ENCODE peak calls at places on chromosomes 3 and 15, in seven cellular contexts. One of them, this sample, is unnamed.

GRCh38 chr15:59380902-59381610 is 8.4 kb upstream of the MYO1E start:
- DNase-seq in cardiac muscle cell: no peak
- DNase-seq in AG04450: no peak
- DNase-seq in glutamatergic neuron: peak
- DNase-seq in left lung: no peak
- DNase-seq in K562: no peak
- DNase-seq in transverse colon: peak
- DNase-seq in this sample: no peak

GRCh38 chr3:194161181-194162045 is 25.5 kb downstream of the HES1 start:
- DNase-seq in glutamatergic neuron: no peak
- DNase-seq in left lung: no peak
- DNase-seq in transverse colon: no peak
- DNase-seq in cardiac muscle cell: no peak
- DNase-seq in K562: no peak
- DNase-seq in AG04450: no peak
- DNase-seq in this sample: no peak

GRCh38 chr3:58161435-58162398 is 49.1 kb downstream of the DNASE1L3 start:
- DNase-seq in K562: peak
- DNase-seq in AG04450: peak
- DNase-seq in left lung: peak
- DNase-seq in transverse colon: peak
- DNase-seq in cardiac muscle cell: no peak
- DNase-seq in glutamatergic neuron: no peak
- DNase-seq in this sample: no peak

GRCh38 chr15:31434418-31435255 is 108.0 kb downstream of the KLF13 start:
- DNase-seq in transverse colon: peak
- DNase-seq in AG04450: peak
- DNase-seq in K562: peak
- DNase-seq in left lung: peak
- DNase-seq in glutamatergic neuron: no peak
- DNase-seq in cardiac muscle cell: no peak
- DNase-seq in this sample: peak

GRCh38 chr3:177464392-177465225 is 267.3 kb upstream of the TBL1XR1 start:
- DNase-seq in glutamatergic neuron: no peak
- DNase-seq in AG04450: no peak
- DNase-seq in cardiac muscle cell: no peak
- DNase-seq in transverse colon: no peak
- DNase-seq in K562: no peak
- DNase-seq in left lung: no peak
- DNase-seq in this sample: no peak

GRCh38 chr3:71658131-71658530 is 67.1 kb downstream of the EIF4E3 start:
- DNase-seq in cardiac muscle cell: no peak
- DNase-seq in glutamatergic neuron: no peak
- DNase-seq in AG04450: no peak
- DNase-seq in left lung: peak
- DNase-seq in K562: no peak
- DNase-seq in transverse colon: peak
- DNase-seq in this sample: no peak

GRCh38 chr3:155572085-155572484 is 172.8 kb downstream of the PLCH1 start:
- DNase-seq in AG04450: no peak
- DNase-seq in left lung: no peak
- DNase-seq in glutamatergic neuron: no peak
- DNase-seq in transverse colon: no peak
- DNase-seq in K562: no peak
- DNase-seq in cardiac muscle cell: no peak
- DNase-seq in this sample: no peak

GRCh38 chr3:4351872-4352271 is 48.7 kb downstream of the SETMAR start:
- DNase-seq in transverse colon: no peak
- DNase-seq in glutamatergic neuron: no peak
- DNase-seq in K562: no peak
- DNase-seq in left lung: no peak
- DNase-seq in AG04450: no peak
- DNase-seq in cardiac muscle cell: peak
- DNase-seq in this sample: no peak

GRCh38 chr3:143951351-143951971 is 20.2 kb upstream of the DIPK2A start:
- DNase-seq in AG04450: no peak
- DNase-seq in glutamatergic neuron: peak
- DNase-seq in K562: peak
- DNase-seq in transverse colon: no peak
- DNase-seq in cardiac muscle cell: peak
- DNase-seq in left lung: no peak
- DNase-seq in this sample: no peak

GRCh38 chr3:128408693-128409620 is 57.7 kb downstream of the DNAJB8 start:
- DNase-seq in left lung: no peak
- DNase-seq in K562: no peak
- DNase-seq in transverse colon: no peak
- DNase-seq in cardiac muscle cell: no peak
- DNase-seq in glutamatergic neuron: no peak
- DNase-seq in AG04450: no peak
- DNase-seq in this sample: no peak
- TF ChIP-seq CTCF in left lung: no peak
- TF ChIP-seq CTCF in K562: peak
- TF ChIP-seq CTCF in transverse colon: no peak
- TF ChIP-seq CTCF in cardiac muscle cell: no peak
- TF ChIP-seq CTCF in glutamatergic neuron: no peak
- TF ChIP-seq CTCF in AG04450: peak
- TF ChIP-seq CTCF in this sample: no peak

GRCh38 chr3:62368705-62369475 is 4.5 kb downstream of the FEZF2 start:
- DNase-seq in transverse colon: no peak
- DNase-seq in cardiac muscle cell: peak
- DNase-seq in AG04450: no peak
- DNase-seq in glutamatergic neuron: peak
- DNase-seq in K562: no peak
- DNase-seq in left lung: no peak
- DNase-seq in this sample: no peak

GRCh38 chr3:62367735-62368704 is 5.3 kb downstream of the FEZF2 start:
- DNase-seq in transverse colon: no peak
- DNase-seq in cardiac muscle cell: no peak
- DNase-seq in glutamatergic neuron: no peak
- DNase-seq in K562: no peak
- DNase-seq in AG04450: no peak
- DNase-seq in left lung: no peak
- DNase-seq in this sample: no peak

GRCh38 chr3:62365311-62366092 is 7.8 kb downstream of the FEZF2 start:
- DNase-seq in K562: no peak
- DNase-seq in AG04450: no peak
- DNase-seq in left lung: no peak
- DNase-seq in glutamatergic neuron: no peak
- DNase-seq in transverse colon: no peak
- DNase-seq in cardiac muscle cell: no peak
- DNase-seq in this sample: no peak

GRCh38 chr3:62363275-62363674 is 10.1 kb downstream of the FEZF2 start:
- DNase-seq in AG04450: no peak
- DNase-seq in K562: no peak
- DNase-seq in cardiac muscle cell: no peak
- DNase-seq in left lung: no peak
- DNase-seq in transverse colon: no peak
- DNase-seq in glutamatergic neuron: no peak
- DNase-seq in this sample: no peak

GRCh38 chr3:62366093-62366419 is 7.3 kb downstream of the FEZF2 start:
- DNase-seq in AG04450: no peak
- DNase-seq in transverse colon: no peak
- DNase-seq in left lung: no peak
- DNase-seq in glutamatergic neuron: no peak
- DNase-seq in K562: no peak
- DNase-seq in cardiac muscle cell: no peak
- DNase-seq in this sample: no peak
- TF ChIP-seq CTCF in AG04450: no peak
- TF ChIP-seq CTCF in transverse colon: no peak
- TF ChIP-seq CTCF in left lung: no peak
- TF ChIP-seq CTCF in glutamatergic neuron: no peak
- TF ChIP-seq CTCF in K562: no peak
- TF ChIP-seq CTCF in cardiac muscle cell: no peak
- TF ChIP-seq CTCF in this sample: no peak

GRCh38 chr3:46214751-46215352 is 6.7 kb upstream of the CCR1 start:
- DNase-seq in glutamatergic neuron: no peak
- DNase-seq in AG04450: no peak
- DNase-seq in transverse colon: no peak
- DNase-seq in cardiac muscle cell: peak
- DNase-seq in K562: no peak
- DNase-seq in left lung: peak
- DNase-seq in this sample: no peak
- TF ChIP-seq CTCF in glutamatergic neuron: no peak
- TF ChIP-seq CTCF in AG04450: peak
- TF ChIP-seq CTCF in transverse colon: no peak
- TF ChIP-seq CTCF in cardiac muscle cell: peak
- TF ChIP-seq CTCF in K562: peak
- TF ChIP-seq CTCF in left lung: peak
- TF ChIP-seq CTCF in this sample: no peak

GRCh38 chr15:76328106-76328696 is 8.4 kb upstream of the ISL2 start:
- DNase-seq in cardiac muscle cell: no peak
- DNase-seq in left lung: no peak
- DNase-seq in glutamatergic neuron: no peak
- DNase-seq in transverse colon: no peak
- DNase-seq in K562: no peak
- DNase-seq in AG04450: no peak
- DNase-seq in this sample: no peak

GRCh38 chr15:76327191-76328105 is 9.1 kb upstream of the ISL2 start:
- DNase-seq in transverse colon: no peak
- DNase-seq in K562: no peak
- DNase-seq in left lung: no peak
- DNase-seq in cardiac muscle cell: no peak
- DNase-seq in glutamatergic neuron: no peak
- DNase-seq in AG04450: no peak
- DNase-seq in this sample: no peak

GRCh38 chr15:76332796-76333195 is 3.8 kb upstream of the ISL2 start:
- DNase-seq in transverse colon: no peak
- DNase-seq in cardiac muscle cell: no peak
- DNase-seq in left lung: no peak
- DNase-seq in K562: no peak
- DNase-seq in glutamatergic neuron: no peak
- DNase-seq in AG04450: no peak
- DNase-seq in this sample: no peak

GRCh38 chr15:76328962-76329361 is 7.6 kb upstream of the ISL2 start:
- DNase-seq in K562: no peak
- DNase-seq in left lung: no peak
- DNase-seq in cardiac muscle cell: no peak
- DNase-seq in AG04450: no peak
- DNase-seq in transverse colon: no peak
- DNase-seq in glutamatergic neuron: no peak
- DNase-seq in this sample: no peak

DNA sequence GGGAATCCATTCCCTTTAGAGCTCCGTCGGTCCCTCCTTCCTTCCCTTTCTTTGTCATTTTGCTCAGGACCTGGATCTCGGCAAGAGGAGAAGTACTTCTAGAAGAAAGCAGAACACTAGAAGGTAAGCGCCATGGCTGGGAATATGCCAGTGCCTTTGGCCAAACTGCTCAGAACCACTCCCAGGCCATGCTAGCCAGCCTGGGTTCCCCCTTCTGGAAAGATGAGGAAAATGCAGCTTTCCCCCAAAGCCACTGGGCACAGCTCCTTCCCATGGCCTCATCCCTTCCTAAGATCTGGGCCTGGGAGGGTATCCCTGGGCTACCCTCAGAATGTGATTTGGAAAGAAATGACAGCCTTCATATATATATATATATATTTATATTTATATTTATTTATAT is 6.3 kb upstream of the ISL2 start:
- DNase-seq in left lung: no peak
- DNase-seq in K562: peak
- DNase-seq in cardiac muscle cell: peak
- DNase-seq in transverse colon: peak
- DNase-seq in glutamatergic neuron: peak
- DNase-seq in AG04450: no peak
- DNase-seq in this sample: no peak
- TF ChIP-seq CTCF in left lung: peak
- TF ChIP-seq CTCF in K562: peak
- TF ChIP-seq CTCF in cardiac muscle cell: peak
- TF ChIP-seq CTCF in transverse colon: peak
- TF ChIP-seq CTCF in glutamatergic neuron: peak
- TF ChIP-seq CTCF in AG04450: peak
- TF ChIP-seq CTCF in this sample: no peak

GRCh38 chr15:74548236-74548635 is 7.2 kb downstream of the ARID3B start:
- DNase-seq in K562: no peak
- DNase-seq in AG04450: no peak
- DNase-seq in transverse colon: no peak
- DNase-seq in left lung: no peak
- DNase-seq in cardiac muscle cell: no peak
- DNase-seq in glutamatergic neuron: no peak
- DNase-seq in this sample: no peak

GRCh38 chr15:74543043-74543422 is 2.0 kb downstream of the ARID3B start:
- DNase-seq in cardiac muscle cell: no peak
- DNase-seq in K562: no peak
- DNase-seq in left lung: no peak
- DNase-seq in glutamatergic neuron: no peak
- DNase-seq in AG04450: no peak
- DNase-seq in transverse colon: no peak
- DNase-seq in this sample: no peak

GRCh38 chr15:74545061-74545460 is 4.0 kb downstream of the ARID3B start:
- DNase-seq in cardiac muscle cell: no peak
- DNase-seq in K562: no peak
- DNase-seq in glutamatergic neuron: no peak
- DNase-seq in transverse colon: no peak
- DNase-seq in left lung: no peak
- DNase-seq in AG04450: no peak
- DNase-seq in this sample: no peak

GRCh38 chr15:74543583-74543982 is 2.6 kb downstream of the ARID3B start:
- DNase-seq in glutamatergic neuron: no peak
- DNase-seq in cardiac muscle cell: no peak
- DNase-seq in left lung: no peak
- DNase-seq in transverse colon: no peak
- DNase-seq in K562: no peak
- DNase-seq in AG04450: no peak
- DNase-seq in this sample: no peak

DNA sequence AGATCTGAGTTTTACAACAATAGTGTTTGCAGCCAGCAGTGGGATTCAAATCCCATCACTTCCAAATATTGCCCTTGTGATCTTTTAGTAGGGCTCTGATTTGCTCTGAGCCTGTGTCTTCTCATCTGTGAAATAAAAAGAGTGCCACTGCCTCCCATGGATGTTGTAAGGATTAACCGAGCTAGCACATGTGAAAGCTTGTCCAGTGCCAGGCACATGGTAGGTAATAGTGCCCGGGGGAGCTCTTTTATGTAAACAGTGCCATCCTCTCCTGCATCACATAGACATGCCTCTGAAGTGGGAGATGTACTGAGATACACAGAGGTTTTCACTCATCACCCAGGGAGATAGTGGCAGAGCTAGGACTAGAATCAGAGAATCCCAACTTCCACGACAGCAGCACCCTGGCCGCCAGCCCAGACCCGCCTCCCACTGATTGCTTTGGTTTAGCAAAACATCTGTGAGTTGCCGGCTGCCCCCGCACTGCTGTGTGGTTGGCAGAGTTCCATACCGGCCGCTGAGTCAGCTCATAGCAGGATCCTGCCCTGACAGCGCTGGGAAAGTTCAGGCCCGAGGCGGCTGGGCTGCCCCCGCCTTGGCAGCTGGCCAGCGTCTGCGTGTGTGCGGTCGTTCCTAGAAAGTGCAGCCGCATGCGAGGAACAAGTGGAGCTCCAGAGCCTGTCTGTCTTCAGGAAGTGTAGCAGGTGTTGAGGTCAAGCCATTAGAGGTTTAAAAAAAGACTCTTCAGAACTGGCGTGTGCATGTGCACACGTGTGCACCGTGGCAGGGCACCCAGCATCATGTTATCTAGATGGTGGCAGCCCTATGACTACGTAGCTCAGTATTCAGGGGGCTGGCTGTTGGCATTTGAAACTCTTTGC is 5.0 kb downstream of the ARID3B start:
- DNase-seq in transverse colon: peak
- DNase-seq in cardiac muscle cell: peak
- DNase-seq in AG04450: peak
- DNase-seq in glutamatergic neuron: peak
- DNase-seq in K562: peak
- DNase-seq in left lung: peak
- DNase-seq in this sample: peak
- TF ChIP-seq CTCF in transverse colon: no peak
- TF ChIP-seq CTCF in cardiac muscle cell: no peak
- TF ChIP-seq CTCF in AG04450: no peak
- TF ChIP-seq CTCF in glutamatergic neuron: no peak
- TF ChIP-seq CTCF in K562: no peak
- TF ChIP-seq CTCF in left lung: no peak
- TF ChIP-seq CTCF in this sample: no peak